ENCODE peak calls at places on chromosomes 3 and 15, in four cellular contexts. One of them, this sample, is unnamed.

GRCh38 chr3:123672429-123673146 is 87.7 kb upstream of the HACD2 start:
- DNase-seq in cardiac muscle cell: no peak
- DNase-seq in uterus: no peak
- DNase-seq in transverse colon: no peak
- DNase-seq in this sample: no peak

GRCh38 chr15:99635794-99636193 is 70.0 kb downstream of the MEF2A start:
- DNase-seq in cardiac muscle cell: no peak
- DNase-seq in uterus: no peak
- DNase-seq in transverse colon: no peak
- DNase-seq in this sample: no peak

GRCh38 chr3:30308131-30308530 is 298.3 kb upstream of the TGFBR2 start:
- DNase-seq in cardiac muscle cell: peak
- DNase-seq in uterus: no peak
- DNase-seq in transverse colon: no peak
- DNase-seq in this sample: no peak

GRCh38 chr3:64264491-64265109 is 39.3 kb upstream of the PRICKLE2 start:
- DNase-seq in cardiac muscle cell: peak
- DNase-seq in uterus: peak
- DNase-seq in transverse colon: no peak
- DNase-seq in this sample: no peak

GRCh38 chr3:59946401-59946800 is 896.6 kb upstream of the CFAP20DC start:
- DNase-seq in cardiac muscle cell: no peak
- DNase-seq in uterus: no peak
- DNase-seq in transverse colon: no peak
- DNase-seq in this sample: no peak

GRCh38 chr3:121660356-121661171 is at the start of gene HCLS1:
- DNase-seq in cardiac muscle cell: peak
- DNase-seq in uterus: peak
- DNase-seq in transverse colon: peak
- DNase-seq in this sample: no peak

GRCh38 chr3:30970183-30970582 is 75.7 kb upstream of the GADL1 start:
- DNase-seq in cardiac muscle cell: peak
- DNase-seq in uterus: no peak
- DNase-seq in transverse colon: no peak
- DNase-seq in this sample: no peak

GRCh38 chr15:34759992-34760391 is 5.2 kb upstream of the GJD2 start:
- DNase-seq in cardiac muscle cell: no peak
- DNase-seq in uterus: no peak
- DNase-seq in transverse colon: no peak
- DNase-seq in this sample: no peak

GRCh38 chr3:733313-733712 is 359.5 kb upstream of the CNTN6 start:
- DNase-seq in cardiac muscle cell: no peak
- DNase-seq in uterus: no peak
- DNase-seq in transverse colon: no peak
- DNase-seq in this sample: no peak

GRCh38 chr3:96465521-96465920 is 348.9 kb upstream of the EPHA6 start:
- DNase-seq in cardiac muscle cell: no peak
- DNase-seq in uterus: no peak
- DNase-seq in transverse colon: no peak
- DNase-seq in this sample: no peak

GRCh38 chr3:96467639-96468038 is 346.8 kb upstream of the EPHA6 start:
- DNase-seq in cardiac muscle cell: no peak
- DNase-seq in uterus: no peak
- DNase-seq in transverse colon: no peak
- DNase-seq in this sample: no peak

GRCh38 chr3:96466441-96466840 is 348.0 kb upstream of the EPHA6 start:
- DNase-seq in cardiac muscle cell: no peak
- DNase-seq in uterus: no peak
- DNase-seq in transverse colon: no peak
- DNase-seq in this sample: no peak
- TF ChIP-seq CTCF in cardiac muscle cell: no peak
- TF ChIP-seq CTCF in uterus: no peak
- TF ChIP-seq CTCF in transverse colon: no peak
- TF ChIP-seq CTCF in this sample: no peak

GRCh38 chr3:5232570-5232969 is 45.1 kb downstream of the EDEM1 start:
- DNase-seq in cardiac muscle cell: no peak
- DNase-seq in uterus: no peak
- DNase-seq in transverse colon: no peak
- DNase-seq in this sample: no peak
- TF ChIP-seq CTCF in cardiac muscle cell: no peak
- TF ChIP-seq CTCF in uterus: no peak
- TF ChIP-seq CTCF in transverse colon: no peak
- TF ChIP-seq CTCF in this sample: no peak

GRCh38 chr15:62928242-62928995 is 114.1 kb upstream of the TPM1 start:
- DNase-seq in cardiac muscle cell: peak
- DNase-seq in uterus: no peak
- DNase-seq in transverse colon: no peak
- DNase-seq in this sample: no peak
- TF ChIP-seq CTCF in cardiac muscle cell: peak
- TF ChIP-seq CTCF in uterus: no peak
- TF ChIP-seq CTCF in transverse colon: no peak
- TF ChIP-seq CTCF in this sample: peak

GRCh38 chr15:69303337-69304175 is 4.8 kb downstream of the PAQR5 start:
- DNase-seq in cardiac muscle cell: peak
- DNase-seq in uterus: no peak
- DNase-seq in transverse colon: no peak
- DNase-seq in this sample: no peak
- TF ChIP-seq CTCF in cardiac muscle cell: peak
- TF ChIP-seq CTCF in uterus: no peak
- TF ChIP-seq CTCF in transverse colon: peak
- TF ChIP-seq CTCF in this sample: peak

This sample was measured in type B pancreatic cell.